ENCODE peak calls at places on chromosome 16, in six cellular contexts. I is tibial nerve, Z is heart left ventricle, F is esophagus muscularis mucosa, W is transverse colon, R is ovary. V is an unnamed sample.

GRCh38 chr16:49019081-49019633 is 262.5 kb downstream of the CBLN1 start:
- DNase-seq in F (no peak), W (no peak), I (no peak), R (no peak), Z (no peak), V (peak; percentile 56)

GRCh38 chr16:56910654-56911539 is 21.0 kb upstream of the HERPUD1 start:
- DNase-seq in R (no peak), Z (peak; percentile 40), W (peak; percentile 67), I (peak; percentile 54), F (no peak), V (no peak)

GRCh38 chr16:82133798-82134197 is 36.2 kb downstream of the MPHOSPH6 start:
- DNase-seq in I (no peak), R (no peak), W (no peak), Z (no peak), F (no peak), V (no peak)

GRCh38 chr16:55622930-55623561 is 32.7 kb upstream of the SLC6A2 start:
- DNase-seq in F (peak; percentile 87), R (no peak), W (no peak), Z (no peak), I (no peak), V (peak; percentile 7)

GRCh38 chr16:23131436-23131835 is 17.8 kb downstream of the USP31 start:
- DNase-seq in F (no peak), I (no peak), Z (no peak), R (no peak), W (no peak), V (no peak)

GRCh38 chr16:83420206-83420760 is 387.5 kb upstream of the HSBP1 start:
- DNase-seq in R (no peak), W (no peak), I (no peak), F (peak; percentile 10), Z (no peak), V (no peak)

GRCh38 chr16:24769806-24770205 is 40.4 kb downstream of the TNRC6A start:
- DNase-seq in Z (no peak), I (no peak), R (no peak), F (no peak), W (no peak), V (no peak)

GRCh38 chr16:52068447-52069074 is 478.4 kb downstream of the TOX3 start:
- DNase-seq in R (no peak), Z (no peak), W (peak; percentile 41), I (no peak), F (peak; percentile 26), V (peak; percentile 18)

GRCh38 chr16:72091217-72091616 is 2.2 kb downstream of the TXNL4B start:
- DNase-seq in R (no peak), W (no peak), F (no peak), I (no peak), Z (no peak), V (no peak)

GRCh38 chr16:79970551-79971236 is 370.2 kb upstream of the MAF start:
- DNase-seq in F (no peak), W (peak; percentile 8), I (peak; percentile 52), Z (peak; percentile 33), R (peak; percentile 63), V (peak; percentile 9)

GRCh38 chr16:81537721-81538561 is 93.3 kb downstream of the CMIP start:
- DNase-seq in W (no peak), R (no peak), Z (no peak), I (no peak), F (no peak), V (no peak)

GRCh38 chr16:17452931-17453330 is 17.8 kb downstream of the XYLT1 start:
- DNase-seq in R (no peak), F (no peak), Z (no peak), W (no peak), I (no peak), V (no peak)

GRCh38 chr16:50539053-50539615 is 9.1 kb upstream of the NKD1 start:
- DNase-seq in I (no peak), R (no peak), F (no peak), Z (no peak), W (no peak), V (no peak)

GRCh38 chr16:15427648-15428239 is 6.6 kb upstream of the BMERB1 start:
- DNase-seq in W (peak; percentile 55), F (no peak), Z (peak; percentile 76), I (peak; percentile 80), R (peak; percentile 90), V (peak; percentile 70)

GRCh38 chr16:48408688-48409087 is 23.5 kb upstream of the SIAH1 start:
- DNase-seq in I (peak; percentile 54), W (peak; percentile 54), R (peak; percentile 26), F (no peak), Z (peak; percentile 41), V (peak; percentile 62)

GRCh38 chr16:70512456-70512855 is 10.9 kb downstream of the COG4 start:
- DNase-seq in R (no peak), F (no peak), Z (no peak), W (no peak), I (no peak), V (no peak)

GRCh38 chr16:86020971-86021370 is 122.0 kb downstream of the IRF8 start:
- DNase-seq in W (no peak), Z (no peak), R (no peak), F (no peak), I (no peak), V (no peak)

GRCh38 chr16:67968440-67969285 is at the start of gene SLC12A4:
- DNase-seq in R (peak; percentile 82), F (no peak), Z (peak; percentile 93), I (peak; percentile 65), W (peak; percentile 85), V (peak; percentile 81)

GRCh38 chr16:72895951-72896350 is 152.0 kb downstream of the ZFHX3 start:
- DNase-seq in I (no peak), Z (peak; percentile 40), W (no peak), R (no peak), F (no peak), V (no peak)

GRCh38 chr16:1493746-1494094 is 560 bp downstream of the TELO2 start:
- DNase-seq in F (no peak), R (no peak), W (no peak), I (no peak), Z (no peak), V (no peak)

GRCh38 chr16:69048328-69049120 is 56.9 kb upstream of the HAS3 start:
- DNase-seq in F (no peak), R (no peak), Z (no peak), I (no peak), W (no peak), V (no peak)

GRCh38 chr16:66953462-66954096 is 7.5 kb upstream of the CES3 start:
- DNase-seq in R (no peak), F (no peak), I (no peak), W (peak; percentile 83), Z (no peak), V (no peak)
- H3K27ac ChIP-seq in R (no peak overlapping the region), F (no peak overlapping the region), I (no peak overlapping the region), W (peak overlapping the region; percentile 77), Z (no peak overlapping the region), V (no peak overlapping the region)

GRCh38 chr16:19884611-19885455 is at the start of gene GPRC5B:
- DNase-seq in F (no peak), R (peak; percentile 76), W (peak; percentile 34), I (peak; percentile 18), Z (peak; percentile 65), V (peak; percentile 46)
- TF ChIP-seq CTCF in F (peak; percentile 11), R (no peak), W (no peak), I (no peak), Z (peak; percentile 37), V (no peak)

DNA sequence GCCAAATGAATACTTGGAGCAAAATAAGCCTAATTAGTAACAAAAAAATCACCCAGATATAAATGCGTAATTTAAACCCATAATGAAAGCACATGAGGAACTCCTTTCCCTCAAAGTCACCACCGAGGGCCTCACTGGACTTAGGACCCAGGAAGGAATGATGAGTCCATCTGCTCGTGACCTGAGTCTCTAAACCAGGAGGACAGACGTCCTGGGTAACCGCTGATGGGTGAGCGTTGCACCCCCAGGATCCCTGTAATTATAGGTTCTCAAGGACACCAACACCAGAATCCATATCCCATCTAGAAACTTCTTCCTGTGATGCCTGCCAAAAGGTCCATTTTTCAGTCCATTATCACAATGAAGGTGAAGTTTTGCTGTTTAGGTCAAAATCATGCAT is 121.4 kb downstream of the ZNF778 start:
- DNase-seq in W (no peak), R (no peak), I (no peak), Z (no peak), F (no peak), V (no peak)
- TF ChIP-seq POLR2A in W (no peak), R (no peak), I (no peak), Z (no peak), F (no peak), V (no peak)

GRCh38 chr16:20906871-20907255 is 6.3 kb downstream of the LYRM1 start:
- DNase-seq in F (no peak), R (no peak), W (no peak), Z (no peak), I (no peak), V (no peak)
- H3K27ac ChIP-seq in F (peak overlapping the region; percentile 99), R (no peak overlapping the region), W (peak overlapping the region; percentile 76), Z (peak overlapping the region; percentile 60), I (peak overlapping the region; percentile 92), V (peak overlapping the region; percentile 64)

GRCh38 chr16:27428035-27428785 is 26.2 kb downstream of the IL21R start:
- DNase-seq in W (no peak), F (peak; percentile 24), Z (peak; percentile 11), I (no peak), R (no peak), V (no peak)
- TF ChIP-seq CTCF in W (no peak), F (no peak), Z (no peak), I (no peak), R (no peak), V (no peak)

GRCh38 chr16:84648595-84649510 is 542 bp downstream of the KLHL36 start:
- DNase-seq in R (peak; percentile 70), W (peak; percentile 73), Z (peak; percentile 56), F (no peak), I (peak; percentile 21), V (peak; percentile 94)

GRCh38 chr16:84650062-84650991 is 2.0 kb downstream of the KLHL36 start:
- DNase-seq in I (no peak), F (no peak), Z (no peak), W (no peak), R (no peak), V (no peak)

GRCh38 chr16:84649511-84649861 is 1.2 kb downstream of the KLHL36 start:
- DNase-seq in Z (no peak), R (no peak), F (no peak), I (no peak), W (no peak), V (no peak)

GRCh38 chr16:84643677-84644076 is 4.6 kb upstream of the KLHL36 start:
- DNase-seq in W (no peak), R (no peak), Z (no peak), F (no peak), I (no peak), V (no peak)

DNA sequence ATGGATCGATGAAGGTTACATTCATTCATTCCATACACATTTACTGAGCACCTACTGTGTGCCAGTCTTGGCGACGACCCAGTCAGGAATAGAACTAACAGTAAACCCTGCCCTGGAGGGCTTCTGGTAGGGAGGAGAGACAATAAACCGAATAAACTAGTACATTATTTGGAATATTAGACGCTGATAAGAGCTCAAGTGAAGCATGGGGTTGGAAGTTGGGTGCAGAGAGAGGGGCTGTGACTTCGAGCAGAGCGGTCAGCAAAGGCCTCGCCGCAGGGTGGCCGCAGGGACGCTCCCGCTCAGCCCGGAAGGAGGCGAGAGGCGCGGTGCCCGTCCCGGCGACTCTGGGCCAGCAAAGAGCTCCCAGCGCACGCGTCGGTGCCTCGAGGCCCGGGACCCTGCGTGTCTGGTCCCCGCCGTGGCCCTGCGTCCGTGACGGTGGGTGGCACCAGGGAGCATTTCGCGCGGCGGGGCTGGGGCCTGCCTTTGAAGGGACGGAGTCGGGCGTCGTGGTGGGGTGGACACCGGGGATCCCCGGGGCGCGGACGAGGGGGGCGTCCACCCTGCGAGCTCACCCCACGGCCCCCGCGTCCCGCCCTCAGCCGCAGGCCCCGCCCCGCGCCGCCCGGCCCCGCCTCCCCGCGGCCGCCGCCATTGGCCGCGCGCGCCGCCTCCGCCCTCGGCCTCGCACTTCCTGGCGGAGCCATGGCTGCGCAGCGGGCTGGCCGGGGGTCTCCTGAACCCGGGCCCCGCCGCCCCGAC is at the start of gene KLHL36:
- DNase-seq in W (peak; percentile 63), Z (peak; percentile 76), R (peak; percentile 75), I (peak; percentile 52), F (no peak), V (peak; percentile 58)
- TF ChIP-seq POLR2A in W (no peak), Z (peak; percentile 28), R (no peak), I (peak; percentile 26), F (no peak), V (no peak)